ENCODE peak calls at places on chromosomes 16 and 17, in nine cellular contexts. One of them, this sample, is unnamed.

GRCh38 chr16:81779540-81780320 is 639 bp downstream of the PLCG2 start:
- DNase-seq in heart left ventricle: peak; percentile 43
- DNase-seq in stimulated activated CD4-positive, alpha-beta T cell treated with anti-CD3 and anti-CD28 coated beads, Interleukin-2, amount 100 ng/mL, for 24 hours: no peak
- DNase-seq in skeletal muscle cell: no peak
- DNase-seq in posterior cingulate gyrus: no peak
- DNase-seq in A549: peak; percentile 23
- DNase-seq in GM23248: peak; percentile 16
- DNase-seq in AG10803: no peak
- DNase-seq in fibroblast of the conjunctiva: no peak
- DNase-seq in this sample: no peak

GRCh38 chr16:55323637-55324490 is at the start of gene IRX6:
- DNase-seq in heart left ventricle: peak; percentile 86
- DNase-seq in stimulated activated CD4-positive, alpha-beta T cell treated with anti-CD3 and anti-CD28 coated beads, Interleukin-2, amount 100 ng/mL, for 24 hours: no peak
- DNase-seq in skeletal muscle cell: no peak
- DNase-seq in posterior cingulate gyrus: no peak
- DNase-seq in A549: peak; percentile 41
- DNase-seq in GM23248: peak; percentile 53
- DNase-seq in AG10803: peak; percentile 35
- DNase-seq in fibroblast of the conjunctiva: peak; percentile 16
- DNase-seq in this sample: no peak

GRCh38 chr17:36675786-36676185 is 74.4 kb downstream of the MRM1 start:
- DNase-seq in heart left ventricle: no peak
- DNase-seq in stimulated activated CD4-positive, alpha-beta T cell treated with anti-CD3 and anti-CD28 coated beads, Interleukin-2, amount 100 ng/mL, for 24 hours: no peak
- DNase-seq in skeletal muscle cell: no peak
- DNase-seq in posterior cingulate gyrus: no peak
- DNase-seq in A549: no peak
- DNase-seq in GM23248: no peak
- DNase-seq in AG10803: no peak
- DNase-seq in fibroblast of the conjunctiva: no peak
- DNase-seq in this sample: no peak

GRCh38 chr17:37516131-37516561 is 26.5 kb downstream of the DUSP14 start:
- DNase-seq in heart left ventricle: no peak
- DNase-seq in stimulated activated CD4-positive, alpha-beta T cell treated with anti-CD3 and anti-CD28 coated beads, Interleukin-2, amount 100 ng/mL, for 24 hours: no peak
- DNase-seq in skeletal muscle cell: no peak
- DNase-seq in posterior cingulate gyrus: no peak
- DNase-seq in A549: no peak
- DNase-seq in GM23248: peak; percentile 39
- DNase-seq in AG10803: peak; percentile 51
- DNase-seq in fibroblast of the conjunctiva: no peak
- DNase-seq in this sample: no peak

GRCh38 chr17:17303847-17304490 is 796 bp downstream of the NT5M start:
- DNase-seq in heart left ventricle: no peak
- DNase-seq in stimulated activated CD4-positive, alpha-beta T cell treated with anti-CD3 and anti-CD28 coated beads, Interleukin-2, amount 100 ng/mL, for 24 hours: no peak
- DNase-seq in skeletal muscle cell: no peak
- DNase-seq in posterior cingulate gyrus: no peak
- DNase-seq in A549: no peak
- DNase-seq in GM23248: no peak
- DNase-seq in AG10803: no peak
- DNase-seq in fibroblast of the conjunctiva: no peak
- DNase-seq in this sample: no peak

GRCh38 chr16:85179344-85180046 is 67.2 kb upstream of the CIBAR2 start:
- DNase-seq in heart left ventricle: no peak
- DNase-seq in stimulated activated CD4-positive, alpha-beta T cell treated with anti-CD3 and anti-CD28 coated beads, Interleukin-2, amount 100 ng/mL, for 24 hours: no peak
- DNase-seq in skeletal muscle cell: no peak
- DNase-seq in posterior cingulate gyrus: no peak
- DNase-seq in A549: no peak
- DNase-seq in GM23248: peak; percentile 40
- DNase-seq in AG10803: no peak
- DNase-seq in fibroblast of the conjunctiva: no peak
- DNase-seq in this sample: no peak

GRCh38 chr16:2250652-2251280 is 621 bp downstream of the ECI1 start:
- DNase-seq in heart left ventricle: no peak
- DNase-seq in stimulated activated CD4-positive, alpha-beta T cell treated with anti-CD3 and anti-CD28 coated beads, Interleukin-2, amount 100 ng/mL, for 24 hours: peak; percentile 60
- DNase-seq in skeletal muscle cell: no peak
- DNase-seq in posterior cingulate gyrus: no peak
- DNase-seq in A549: peak; percentile 67
- DNase-seq in GM23248: peak; percentile 50
- DNase-seq in AG10803: peak; percentile 38
- DNase-seq in fibroblast of the conjunctiva: peak; percentile 16
- DNase-seq in this sample: no peak

GRCh38 chr17:57121308-57122042 is 36.4 kb downstream of the AKAP1 start:
- DNase-seq in heart left ventricle: peak; percentile 41
- DNase-seq in stimulated activated CD4-positive, alpha-beta T cell treated with anti-CD3 and anti-CD28 coated beads, Interleukin-2, amount 100 ng/mL, for 24 hours: no peak
- DNase-seq in skeletal muscle cell: no peak
- DNase-seq in posterior cingulate gyrus: no peak
- DNase-seq in A549: peak; percentile 56
- DNase-seq in GM23248: peak; percentile 66
- DNase-seq in AG10803: peak; percentile 37
- DNase-seq in fibroblast of the conjunctiva: peak; percentile 24
- DNase-seq in this sample: no peak

GRCh38 chr17:76265624-76266243 is 586 bp downstream of the UBALD2 start:
- DNase-seq in heart left ventricle: peak; percentile 77
- DNase-seq in stimulated activated CD4-positive, alpha-beta T cell treated with anti-CD3 and anti-CD28 coated beads, Interleukin-2, amount 100 ng/mL, for 24 hours: peak; percentile 66
- DNase-seq in skeletal muscle cell: no peak
- DNase-seq in posterior cingulate gyrus: peak; percentile 39
- DNase-seq in A549: peak; percentile 53
- DNase-seq in GM23248: peak; percentile 81
- DNase-seq in AG10803: peak; percentile 55
- DNase-seq in fibroblast of the conjunctiva: no peak
- DNase-seq in this sample: no peak

GRCh38 chr16:25013751-25014499 is 1.2 kb downstream of the ARHGAP17 start:
- DNase-seq in heart left ventricle: no peak
- DNase-seq in stimulated activated CD4-positive, alpha-beta T cell treated with anti-CD3 and anti-CD28 coated beads, Interleukin-2, amount 100 ng/mL, for 24 hours: no peak
- DNase-seq in skeletal muscle cell: no peak
- DNase-seq in posterior cingulate gyrus: no peak
- DNase-seq in A549: no peak
- DNase-seq in GM23248: no peak
- DNase-seq in AG10803: no peak
- DNase-seq in fibroblast of the conjunctiva: no peak
- DNase-seq in this sample: no peak

GRCh38 chr16:9262941-9263340 is 171.5 kb downstream of the HAPSTR1 start:
- DNase-seq in heart left ventricle: no peak
- DNase-seq in stimulated activated CD4-positive, alpha-beta T cell treated with anti-CD3 and anti-CD28 coated beads, Interleukin-2, amount 100 ng/mL, for 24 hours: no peak
- DNase-seq in skeletal muscle cell: no peak
- DNase-seq in posterior cingulate gyrus: no peak
- DNase-seq in A549: no peak
- DNase-seq in GM23248: no peak
- DNase-seq in AG10803: no peak
- DNase-seq in fibroblast of the conjunctiva: no peak
- DNase-seq in this sample: no peak

GRCh38 chr17:8994319-8994718 is 27.0 kb upstream of the NTN1 start:
- DNase-seq in heart left ventricle: peak; percentile 51
- DNase-seq in stimulated activated CD4-positive, alpha-beta T cell treated with anti-CD3 and anti-CD28 coated beads, Interleukin-2, amount 100 ng/mL, for 24 hours: peak; percentile 79
- DNase-seq in skeletal muscle cell: no peak
- DNase-seq in posterior cingulate gyrus: peak; percentile 36
- DNase-seq in A549: peak; percentile 62
- DNase-seq in GM23248: peak; percentile 58
- DNase-seq in AG10803: peak; percentile 45
- DNase-seq in fibroblast of the conjunctiva: peak; percentile 6
- DNase-seq in this sample: no peak

GRCh38 chr16:843771-844170 is 43.2 kb upstream of the GNG13 start:
- DNase-seq in heart left ventricle: no peak
- DNase-seq in stimulated activated CD4-positive, alpha-beta T cell treated with anti-CD3 and anti-CD28 coated beads, Interleukin-2, amount 100 ng/mL, for 24 hours: no peak
- DNase-seq in skeletal muscle cell: no peak
- DNase-seq in posterior cingulate gyrus: no peak
- DNase-seq in A549: no peak
- DNase-seq in GM23248: no peak
- DNase-seq in AG10803: no peak
- DNase-seq in fibroblast of the conjunctiva: no peak
- DNase-seq in this sample: no peak

GRCh38 chr17:28745777-28746473 is 2.1 kb downstream of the TRAF4 start:
- DNase-seq in heart left ventricle: no peak
- DNase-seq in stimulated activated CD4-positive, alpha-beta T cell treated with anti-CD3 and anti-CD28 coated beads, Interleukin-2, amount 100 ng/mL, for 24 hours: no peak
- DNase-seq in skeletal muscle cell: no peak
- DNase-seq in posterior cingulate gyrus: no peak
- DNase-seq in A549: peak; percentile 55
- DNase-seq in GM23248: peak; percentile 74
- DNase-seq in AG10803: no peak
- DNase-seq in fibroblast of the conjunctiva: no peak
- DNase-seq in this sample: no peak

GRCh38 chr16:66476328-66477027 is 49.4 kb downstream of the BEAN1 start:
- DNase-seq in heart left ventricle: no peak
- DNase-seq in stimulated activated CD4-positive, alpha-beta T cell treated with anti-CD3 and anti-CD28 coated beads, Interleukin-2, amount 100 ng/mL, for 24 hours: peak; percentile 64
- DNase-seq in skeletal muscle cell: no peak
- DNase-seq in posterior cingulate gyrus: no peak
- DNase-seq in A549: peak; percentile 25
- DNase-seq in GM23248: peak; percentile 27
- DNase-seq in AG10803: no peak
- DNase-seq in fibroblast of the conjunctiva: no peak
- DNase-seq in this sample: no peak

GRCh38 chr17:7413346-7413985 is 5.8 kb downstream of the NLGN2 start:
- DNase-seq in heart left ventricle: no peak
- DNase-seq in stimulated activated CD4-positive, alpha-beta T cell treated with anti-CD3 and anti-CD28 coated beads, Interleukin-2, amount 100 ng/mL, for 24 hours: no peak
- DNase-seq in skeletal muscle cell: no peak
- DNase-seq in posterior cingulate gyrus: no peak
- DNase-seq in A549: no peak
- DNase-seq in GM23248: peak; percentile 84
- DNase-seq in AG10803: peak; percentile 56
- DNase-seq in fibroblast of the conjunctiva: no peak
- DNase-seq in this sample: no peak

GRCh38 chr16:10314811-10315210 is 71.0 kb upstream of the ATF7IP2 start:
- DNase-seq in heart left ventricle: no peak
- DNase-seq in stimulated activated CD4-positive, alpha-beta T cell treated with anti-CD3 and anti-CD28 coated beads, Interleukin-2, amount 100 ng/mL, for 24 hours: no peak
- DNase-seq in skeletal muscle cell: no peak
- DNase-seq in posterior cingulate gyrus: no peak
- DNase-seq in A549: no peak
- DNase-seq in GM23248: peak; percentile 24
- DNase-seq in AG10803: peak; percentile 5
- DNase-seq in fibroblast of the conjunctiva: no peak
- DNase-seq in this sample: no peak

GRCh38 chr16:53614346-53614745 is 89.3 kb downstream of the RPGRIP1L start:
- DNase-seq in heart left ventricle: no peak
- DNase-seq in stimulated activated CD4-positive, alpha-beta T cell treated with anti-CD3 and anti-CD28 coated beads, Interleukin-2, amount 100 ng/mL, for 24 hours: no peak
- DNase-seq in skeletal muscle cell: no peak
- DNase-seq in posterior cingulate gyrus: no peak
- DNase-seq in A549: no peak
- DNase-seq in GM23248: peak; percentile 46
- DNase-seq in AG10803: peak; percentile 26
- DNase-seq in fibroblast of the conjunctiva: no peak
- DNase-seq in this sample: no peak

GRCh38 chr16:84327926-84328505 is 33.3 kb downstream of the WFDC1 start:
- DNase-seq in heart left ventricle: no peak
- DNase-seq in stimulated activated CD4-positive, alpha-beta T cell treated with anti-CD3 and anti-CD28 coated beads, Interleukin-2, amount 100 ng/mL, for 24 hours: no peak
- DNase-seq in skeletal muscle cell: no peak
- DNase-seq in posterior cingulate gyrus: no peak
- DNase-seq in A549: no peak
- DNase-seq in GM23248: no peak
- DNase-seq in AG10803: no peak
- DNase-seq in fibroblast of the conjunctiva: no peak
- DNase-seq in this sample: no peak

GRCh38 chr16:78242231-78242630 is 142.8 kb downstream of the WWOX start:
- DNase-seq in heart left ventricle: no peak
- DNase-seq in stimulated activated CD4-positive, alpha-beta T cell treated with anti-CD3 and anti-CD28 coated beads, Interleukin-2, amount 100 ng/mL, for 24 hours: no peak
- DNase-seq in skeletal muscle cell: no peak
- DNase-seq in posterior cingulate gyrus: no peak
- DNase-seq in A549: no peak
- DNase-seq in GM23248: no peak
- DNase-seq in AG10803: no peak
- DNase-seq in fibroblast of the conjunctiva: no peak
- DNase-seq in this sample: no peak

GRCh38 chr17:75124041-75124818 is 7.3 kb downstream of the NT5C start:
- DNase-seq in heart left ventricle: peak; percentile 59
- DNase-seq in stimulated activated CD4-positive, alpha-beta T cell treated with anti-CD3 and anti-CD28 coated beads, Interleukin-2, amount 100 ng/mL, for 24 hours: peak; percentile 68
- DNase-seq in skeletal muscle cell: no peak
- DNase-seq in posterior cingulate gyrus: peak; percentile 25
- DNase-seq in A549: peak; percentile 100
- DNase-seq in GM23248: peak; percentile 18
- DNase-seq in AG10803: no peak
- DNase-seq in fibroblast of the conjunctiva: peak; percentile 16
- DNase-seq in this sample: no peak

GRCh38 chr17:42210046-42210445 is 15.8 kb upstream of the GHDC start:
- DNase-seq in heart left ventricle: no peak
- DNase-seq in stimulated activated CD4-positive, alpha-beta T cell treated with anti-CD3 and anti-CD28 coated beads, Interleukin-2, amount 100 ng/mL, for 24 hours: no peak
- DNase-seq in skeletal muscle cell: no peak
- DNase-seq in posterior cingulate gyrus: no peak
- DNase-seq in A549: no peak
- DNase-seq in GM23248: peak; percentile 46
- DNase-seq in AG10803: no peak
- DNase-seq in fibroblast of the conjunctiva: no peak
- DNase-seq in this sample: no peak

GRCh38 chr17:27915715-27916114 is 22.6 kb upstream of the LYRM9 start:
- DNase-seq in heart left ventricle: no peak
- DNase-seq in stimulated activated CD4-positive, alpha-beta T cell treated with anti-CD3 and anti-CD28 coated beads, Interleukin-2, amount 100 ng/mL, for 24 hours: no peak
- DNase-seq in skeletal muscle cell: no peak
- DNase-seq in posterior cingulate gyrus: no peak
- DNase-seq in A549: no peak
- DNase-seq in GM23248: no peak
- DNase-seq in AG10803: no peak
- DNase-seq in fibroblast of the conjunctiva: no peak
- DNase-seq in this sample: no peak

GRCh38 chr17:20066253-20066652 is 57.1 kb downstream of the SPECC1 start:
- DNase-seq in heart left ventricle: peak; percentile 75
- DNase-seq in stimulated activated CD4-positive, alpha-beta T cell treated with anti-CD3 and anti-CD28 coated beads, Interleukin-2, amount 100 ng/mL, for 24 hours: no peak
- DNase-seq in skeletal muscle cell: peak; percentile 81
- DNase-seq in posterior cingulate gyrus: no peak
- DNase-seq in A549: peak; percentile 84
- DNase-seq in GM23248: peak; percentile 86
- DNase-seq in AG10803: peak; percentile 92
- DNase-seq in fibroblast of the conjunctiva: peak; percentile 71
- DNase-seq in this sample: peak; percentile 27

GRCh38 chr17:37488607-37489196 is 989 bp upstream of the DUSP14 start:
- DNase-seq in heart left ventricle: peak; percentile 63
- DNase-seq in stimulated activated CD4-positive, alpha-beta T cell treated with anti-CD3 and anti-CD28 coated beads, Interleukin-2, amount 100 ng/mL, for 24 hours: peak; percentile 66
- DNase-seq in skeletal muscle cell: peak; percentile 86
- DNase-seq in posterior cingulate gyrus: peak; percentile 26
- DNase-seq in A549: peak; percentile 95
- DNase-seq in GM23248: peak; percentile 99
- DNase-seq in AG10803: peak; percentile 95
- DNase-seq in fibroblast of the conjunctiva: peak; percentile 90
- DNase-seq in this sample: peak; percentile 77

GRCh38 chr16:50884066-50884860 is 142.4 kb downstream of the CYLD start:
- DNase-seq in heart left ventricle: no peak
- DNase-seq in stimulated activated CD4-positive, alpha-beta T cell treated with anti-CD3 and anti-CD28 coated beads, Interleukin-2, amount 100 ng/mL, for 24 hours: peak; percentile 38
- DNase-seq in skeletal muscle cell: no peak
- DNase-seq in posterior cingulate gyrus: no peak
- DNase-seq in A549: peak; percentile 14
- DNase-seq in GM23248: no peak
- DNase-seq in AG10803: no peak
- DNase-seq in fibroblast of the conjunctiva: no peak
- DNase-seq in this sample: no peak

GRCh38 chr17:77125432-77125901 is 15.3 kb upstream of the SEC14L1 start:
- DNase-seq in heart left ventricle: no peak
- DNase-seq in stimulated activated CD4-positive, alpha-beta T cell treated with anti-CD3 and anti-CD28 coated beads, Interleukin-2, amount 100 ng/mL, for 24 hours: no peak
- DNase-seq in skeletal muscle cell: peak; percentile 75
- DNase-seq in posterior cingulate gyrus: no peak
- DNase-seq in A549: peak; percentile 89
- DNase-seq in GM23248: peak; percentile 87
- DNase-seq in AG10803: peak; percentile 92
- DNase-seq in fibroblast of the conjunctiva: no peak
- DNase-seq in this sample: peak; percentile 80

GRCh38 chr17:60952747-60953146 is 275.1 kb downstream of the BCAS3 start:
- DNase-seq in heart left ventricle: no peak
- DNase-seq in stimulated activated CD4-positive, alpha-beta T cell treated with anti-CD3 and anti-CD28 coated beads, Interleukin-2, amount 100 ng/mL, for 24 hours: no peak
- DNase-seq in skeletal muscle cell: no peak
- DNase-seq in posterior cingulate gyrus: no peak
- DNase-seq in A549: no peak
- DNase-seq in GM23248: no peak
- DNase-seq in AG10803: no peak
- DNase-seq in fibroblast of the conjunctiva: no peak
- DNase-seq in this sample: no peak

GRCh38 chr17:21510686-21511367 is 134.7 kb downstream of the KCNJ12 start:
- DNase-seq in heart left ventricle: no peak
- DNase-seq in stimulated activated CD4-positive, alpha-beta T cell treated with anti-CD3 and anti-CD28 coated beads, Interleukin-2, amount 100 ng/mL, for 24 hours: no peak
- DNase-seq in skeletal muscle cell: no peak
- DNase-seq in posterior cingulate gyrus: no peak
- DNase-seq in A549: no peak
- DNase-seq in GM23248: no peak
- DNase-seq in AG10803: no peak
- DNase-seq in fibroblast of the conjunctiva: no peak
- DNase-seq in this sample: no peak

GRCh38 chr16:75254359-75254837 is 3.0 kb upstream of the BCAR1 start:
- DNase-seq in heart left ventricle: no peak
- DNase-seq in stimulated activated CD4-positive, alpha-beta T cell treated with anti-CD3 and anti-CD28 coated beads, Interleukin-2, amount 100 ng/mL, for 24 hours: no peak
- DNase-seq in skeletal muscle cell: peak; percentile 56
- DNase-seq in posterior cingulate gyrus: no peak
- DNase-seq in A549: peak; percentile 92
- DNase-seq in GM23248: peak; percentile 96
- DNase-seq in AG10803: peak; percentile 98
- DNase-seq in fibroblast of the conjunctiva: no peak
- DNase-seq in this sample: no peak

GRCh38 chr17:57295526-57296023 is 39.3 kb downstream of the MSI2 start:
- DNase-seq in heart left ventricle: no peak
- DNase-seq in stimulated activated CD4-positive, alpha-beta T cell treated with anti-CD3 and anti-CD28 coated beads, Interleukin-2, amount 100 ng/mL, for 24 hours: no peak
- DNase-seq in skeletal muscle cell: peak; percentile 41
- DNase-seq in posterior cingulate gyrus: no peak
- DNase-seq in A549: peak; percentile 33
- DNase-seq in GM23248: no peak
- DNase-seq in AG10803: no peak
- DNase-seq in fibroblast of the conjunctiva: no peak
- DNase-seq in this sample: peak; percentile 34

This sample was measured in BJ.